ENCODE peak calls at places on chromosomes 12 and 14, in five cellular contexts. R is fibroblast of lung, I is lung, Y is Peyer's patch, K is cardiac muscle cell. D is an unnamed sample.
A peak's percentile ranks its signal among the peaks of the same experiment; 100 is the strongest.

GRCh38 chr12:85281947-85282312 is 1.9 kb downstream of the ALX1 start:
- DNase-seq in K (no peak), R (no peak), Y (no peak), I (no peak), D (no peak)

GRCh38 chr12:55955800-55956508 is 9.9 kb downstream of the PMEL start:
- DNase-seq in K (no peak), I (no peak), Y (peak; percentile 77), R (peak; percentile 76), D (no peak)

GRCh38 chr14:67722293-67722692 is 20.6 kb downstream of the RDH12 start:
- DNase-seq in I (no peak), Y (no peak), R (peak; percentile 48), K (peak; percentile 53), D (peak; percentile 76)

GRCh38 chr14:42490536-42490935 is 883.9 kb downstream of the LRFN5 start:
- DNase-seq in Y (no peak), K (no peak), R (peak; percentile 57), I (no peak), D (no peak)

GRCh38 chr12:121637231-121637914 is 11.0 kb downstream of the ORAI1 start:
- DNase-seq in R (no peak), K (no peak), I (no peak), Y (peak; percentile 89), D (peak; percentile 70)

GRCh38 chr12:98660521-98660920 is 15.4 kb downstream of the APAF1 start:
- DNase-seq in I (no peak), Y (no peak), K (no peak), R (no peak), D (no peak)

GRCh38 chr12:108355069-108355468 is 16.0 kb upstream of the CMKLR1 start:
- DNase-seq in Y (no peak), K (no peak), I (no peak), R (no peak), D (no peak)

GRCh38 chr12:93773122-93773871 is 96.1 kb downstream of the CRADD start:
- DNase-seq in R (peak; percentile 70), K (no peak), Y (no peak), I (no peak), D (no peak)

GRCh38 chr14:22131749-22132476 is 457.1 kb downstream of the DAD1 start:
- DNase-seq in Y (peak; percentile 66), I (no peak), R (no peak), K (no peak), D (no peak)

GRCh38 chr14:23929822-23930294 is 23.7 kb upstream of the DHRS4 start:
- DNase-seq in Y (peak; percentile 94), R (peak; percentile 55), I (peak; percentile 83), K (peak; percentile 87), D (peak; percentile 90)

GRCh38 chr12:77032406-77032805 is 33.0 kb downstream of the E2F7 start:
- DNase-seq in K (no peak), R (peak; percentile 89), I (no peak), Y (no peak), D (no peak)

GRCh38 chr12:75960086-75960910 is 71.3 kb downstream of the PHLDA1 start:
- DNase-seq in Y (no peak), R (no peak), I (no peak), K (no peak), D (no peak)

GRCh38 chr12:19312637-19313036 is 126.7 kb upstream of the AEBP2 start:
- DNase-seq in K (no peak), I (no peak), R (no peak), Y (no peak), D (no peak)

GRCh38 chr14:74465335-74465734 is 27.8 kb downstream of the NPC2 start:
- DNase-seq in Y (no peak), I (no peak), K (no peak), R (no peak), D (no peak)

GRCh38 chr14:68807148-68807600 is 14.3 kb upstream of the ZFP36L1 start:
- DNase-seq in R (peak; percentile 83), Y (peak; percentile 73), I (peak; percentile 73), K (no peak), D (peak; percentile 83)

DNA sequence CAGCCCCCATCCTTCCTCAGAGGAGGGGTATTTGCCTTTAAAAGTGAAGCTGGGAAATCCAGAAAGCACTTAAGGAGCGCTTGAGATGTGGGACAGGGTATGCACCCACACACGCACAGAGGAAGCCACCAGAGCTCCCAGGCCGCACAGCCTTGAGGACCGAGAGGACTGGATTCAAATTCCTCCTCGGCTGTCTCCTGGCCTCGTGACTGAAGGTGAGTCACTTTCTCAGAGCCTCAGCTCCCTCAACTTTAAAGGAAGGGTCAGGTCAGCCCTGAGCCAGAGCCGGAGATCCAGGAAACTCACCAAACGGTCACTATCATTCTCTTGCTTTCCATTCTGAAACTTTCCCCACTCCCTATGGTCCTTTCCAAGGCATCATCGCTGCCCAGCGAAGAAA is 37.6 kb downstream of the BCL11B start:
- DNase-seq in K (no peak), R (no peak), Y (no peak), I (no peak), D (no peak)
- H3K9me3 ChIP-seq in K (no peaks in the 10 kb centered on the region), R (no peaks in the 10 kb centered on the region), Y (no peaks in the 10 kb centered on the region), I (no peaks in the 10 kb centered on the region), D (peaks cover 6% of the 10 kb centered on the region)

GRCh38 chr12:25708661-25709060 is 155.6 kb upstream of the LMNTD1 start:
- DNase-seq in R (no peak), Y (no peak), K (no peak), I (no peak), D (no peak)
- H3K9me3 ChIP-seq in R (no peaks in the 10 kb centered on the region), Y (no peaks in the 10 kb centered on the region), K (no peaks in the 10 kb centered on the region), I (no peaks in the 10 kb centered on the region), D (peaks cover 2% of the 10 kb centered on the region)

DNA sequence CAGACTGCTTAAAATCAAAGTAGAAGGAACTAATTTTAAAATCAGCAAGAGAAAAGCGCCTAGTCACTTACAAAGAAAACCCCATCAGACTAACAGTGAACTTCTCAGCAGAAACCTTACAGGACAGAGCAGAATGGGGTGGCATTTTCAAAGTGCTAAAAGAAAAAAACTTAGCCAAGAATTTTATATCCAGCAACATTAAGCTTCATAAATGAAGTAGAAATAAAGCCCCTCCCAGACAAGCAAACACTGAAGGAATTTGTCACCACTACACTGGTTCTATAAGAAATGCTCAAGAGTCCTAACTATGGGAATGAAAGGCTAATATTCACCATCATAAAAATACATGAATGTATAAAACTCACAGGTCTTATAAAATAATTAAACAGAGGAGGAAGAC is 6.4 kb upstream of the ZNF268 start:
- DNase-seq in K (no peak), R (no peak), I (no peak), Y (no peak), D (no peak)
- H3K9me3 ChIP-seq in K (peaks cover 3% of the 10 kb centered on the region), R (no peaks in the 10 kb centered on the region), I (peaks cover 5% of the 10 kb centered on the region), Y (no peaks in the 10 kb centered on the region), D (peaks cover 3% of the 10 kb centered on the region)

GRCh38 chr14:71121711-71122110 is 214.5 kb downstream of the PCNX1 start:
- DNase-seq in K (no peak), R (no peak), I (no peak), Y (no peak), D (no peak)

GRCh38 chr14:71119075-71119474 is 211.8 kb downstream of the PCNX1 start:
- DNase-seq in Y (no peak), I (no peak), R (peak; percentile 58), K (no peak), D (no peak)

GRCh38 chr14:71123579-71124135 is 216.4 kb downstream of the PCNX1 start:
- DNase-seq in Y (no peak), I (no peak), K (no peak), R (no peak), D (no peak)

GRCh38 chr14:71119832-71120231 is 212.6 kb downstream of the PCNX1 start:
- DNase-seq in I (no peak), Y (no peak), K (no peak), R (no peak), D (no peak)

GRCh38 chr14:71122866-71123565 is 215.8 kb downstream of the PCNX1 start:
- DNase-seq in R (no peak), K (no peak), Y (no peak), I (no peak), D (no peak)
- H3K9me3 ChIP-seq in R (no peaks in the 10 kb centered on the region), K (no peaks in the 10 kb centered on the region), Y (no peaks in the 10 kb centered on the region), I (no peaks in the 10 kb centered on the region), D (no peaks in the 10 kb centered on the region)

GRCh38 chr12:69703146-69703642 is 4.1 kb upstream of the BEST3 start:
- DNase-seq in I (no peak), K (no peak), Y (no peak), R (no peak), D (no peak)

GRCh38 chr12:69698769-69699540 is at the start of gene BEST3:
- DNase-seq in K (no peak), R (no peak), Y (no peak), I (no peak), D (no peak)

GRCh38 chr12:69701821-69702220 is 2.7 kb upstream of the BEST3 start:
- DNase-seq in Y (no peak), I (no peak), K (no peak), R (no peak), D (no peak)

GRCh38 chr12:69694123-69694522 is 5.0 kb downstream of the BEST3 start:
- DNase-seq in K (no peak), R (no peak), Y (no peak), I (no peak), D (no peak)

DNA sequence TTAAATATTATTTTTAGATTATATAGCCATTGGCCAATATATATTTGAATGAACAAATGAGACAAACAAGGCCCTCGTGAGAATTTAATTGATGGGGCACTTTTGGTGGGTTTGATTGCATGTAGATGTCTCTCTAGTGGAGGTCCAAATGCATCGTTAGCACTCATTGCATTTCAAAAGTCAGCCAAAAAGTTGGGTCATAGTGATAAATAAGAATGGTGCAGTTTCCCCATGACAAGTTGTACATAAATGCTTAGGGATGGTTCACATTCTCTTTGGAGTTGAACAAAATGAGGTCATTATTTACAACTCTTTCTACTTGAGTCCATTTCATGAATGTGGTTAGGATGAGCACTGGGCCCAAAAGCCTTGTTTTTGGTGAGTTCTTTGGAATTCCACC is 1.0 kb downstream of the BEST3 start:
- DNase-seq in R (peak; percentile 14), I (no peak), Y (no peak), K (no peak), D (no peak)
- H3K9me3 ChIP-seq in R (no peaks in the 10 kb centered on the region), I (no peaks in the 10 kb centered on the region), Y (no peaks in the 10 kb centered on the region), K (no peaks in the 10 kb centered on the region), D (no peaks in the 10 kb centered on the region)

D was measured in right cardiac atrium.